ENCODE peak calls at places on chromosomes 13 and 19, in four cellular contexts. X, L, M and F are unnamed samples.

GRCh38 chr19:2426661-2427322 is 594 bp downstream of the TIMM13 start:
- DNase-seq in L (no peak), X (peak; percentile 40), M (peak; percentile 40), F (peak; percentile 58)

GRCh38 chr13:100892981-100893380 is 218.4 kb upstream of the TMTC4 start:
- DNase-seq in L (no peak), X (no peak), M (no peak), F (no peak)

GRCh38 chr19:1470864-1471513 is 8.0 kb downstream of the C19orf25 start:
- DNase-seq in M (peak; percentile 12), L (no peak), X (no peak), F (no peak)

GRCh38 chr13:67366533-67366932 is 136.4 kb upstream of the PCDH9 start:
- DNase-seq in X (no peak), M (no peak), L (no peak), F (no peak)

GRCh38 chr19:28456264-28456663 is 756.7 kb downstream of the UQCRFS1 start:
- DNase-seq in X (no peak), M (no peak), L (no peak), F (no peak)

GRCh38 chr13:49641810-49642291 is 13.5 kb downstream of the ARL11 start:
- DNase-seq in M (no peak), L (peak; percentile 31), X (no peak), F (peak; percentile 32)

GRCh38 chr19:32866061-32866460 is 3.5 kb downstream of the SLC7A9 start:
- DNase-seq in M (no peak), L (no peak), X (no peak), F (no peak)

GRCh38 chr13:79659161-79659560 is 178.2 kb downstream of the NDFIP2 start:
- DNase-seq in L (peak; percentile 59), M (no peak), X (peak; percentile 30), F (no peak)

GRCh38 chr13:113904411-113904810 is 40.5 kb upstream of the GAS6 start:
- DNase-seq in L (peak; percentile 62), X (peak; percentile 91), M (no peak), F (peak; percentile 44)

GRCh38 chr13:86909318-86909717 is 761.9 kb upstream of the SLITRK5 start:
- DNase-seq in L (no peak), X (peak; percentile 75), M (no peak), F (no peak)

GRCh38 chr19:33161201-33161600 is 29.3 kb downstream of the WDR88 start:
- DNase-seq in X (no peak), M (no peak), L (no peak), F (no peak)

GRCh38 chr13:34913040-34913439 is 29.0 kb upstream of the NBEA start:
- DNase-seq in M (no peak), L (peak; percentile 4), X (no peak), F (no peak)

GRCh38 chr13:84574851-84575250 is 692.6 kb upstream of the SLITRK1 start:
- DNase-seq in M (no peak), L (no peak), X (no peak), F (no peak)

GRCh38 chr19:50418186-50419021 is at the start of gene SPIB:
- DNase-seq in X (no peak), M (no peak), L (no peak), F (no peak)

GRCh38 chr19:53664760-53665159 is 33.0 kb downstream of the DPRX start:
- DNase-seq in X (no peak), M (no peak), L (no peak), F (no peak)

GRCh38 chr13:99651016-99651415 is 149.7 kb downstream of the TM9SF2 start:
- DNase-seq in M (no peak), X (peak; percentile 64), L (no peak), F (no peak)

GRCh38 chr19:50334741-50335421 is 5.7 kb upstream of the KCNC3 start:
- DNase-seq in M (no peak), X (no peak), L (no peak), F (no peak)

GRCh38 chr13:110507678-110508381 is 53.7 kb downstream of the RAB20 start:
- DNase-seq in M (no peak), L (no peak), X (peak; percentile 92), F (peak; percentile 87)

GRCh38 chr13:20525144-20525600 is 485 bp downstream of the CRYL1 start:
- DNase-seq in X (peak; percentile 67), L (no peak), M (no peak), F (peak; percentile 61)

GRCh38 chr19:50358483-50359431 is 6.7 kb downstream of the NAPSA start:
- DNase-seq in X (peak; percentile 55), M (peak; percentile 74), L (peak; percentile 55), F (peak; percentile 61)

GRCh38 chr13:42957881-42958280 is 34.2 kb downstream of the EPSTI1 start:
- DNase-seq in X (no peak), L (no peak), M (no peak), F (no peak)
- H3K4me1 ChIP-seq in X (peaks cover 2% of the 10 kb centered on the region), L (no peaks in the 10 kb centered on the region), M (no peaks in the 10 kb centered on the region), F (no peaks in the 10 kb centered on the region)

DNA sequence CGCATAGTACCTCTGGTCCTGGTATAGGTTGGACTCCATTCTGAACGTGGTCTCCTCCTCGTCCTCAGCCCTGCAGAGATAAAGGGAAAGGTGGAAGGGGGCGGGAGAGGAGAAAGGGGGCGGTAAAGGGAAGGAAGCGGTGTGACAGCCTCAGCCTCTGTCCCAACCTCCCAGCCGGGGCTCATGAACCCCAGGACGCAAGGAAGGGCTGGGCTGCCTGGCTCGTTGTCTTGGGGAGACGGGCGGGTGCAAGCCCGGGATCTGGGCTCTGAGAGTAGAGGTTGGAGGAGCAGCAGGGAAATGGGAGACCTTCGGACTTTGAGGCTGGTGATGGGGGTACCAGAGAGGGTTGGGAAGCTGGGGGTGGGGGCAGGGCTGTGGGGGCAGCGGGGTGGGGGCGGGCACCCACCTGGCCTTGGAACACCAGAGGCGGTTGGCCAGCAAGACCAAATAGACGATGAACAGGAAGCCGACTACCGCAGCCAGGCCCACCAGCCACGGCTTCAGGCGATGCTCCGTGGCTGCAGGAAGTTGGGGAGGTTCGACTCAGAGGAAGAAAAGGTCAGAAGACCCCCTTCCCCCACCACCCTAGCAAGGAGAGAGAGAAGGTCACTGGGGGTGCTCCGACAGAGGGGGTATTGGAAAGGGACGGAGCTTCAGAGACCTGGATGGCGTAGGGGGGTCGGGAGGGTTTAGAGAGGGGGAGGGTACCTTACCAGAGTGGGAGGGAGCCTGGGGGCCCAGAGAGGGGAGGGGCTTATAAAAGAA is 1.7 kb downstream of the SMIM24 start:
- DNase-seq in L (no peak), M (no peak), X (no peak), F (no peak)
- H3K4me1 ChIP-seq in L (no peaks in the 10 kb centered on the region), M (peaks cover 9% of the 10 kb centered on the region), X (peaks cover 4% of the 10 kb centered on the region), F (peaks cover 3% of the 10 kb centered on the region)

DNA sequence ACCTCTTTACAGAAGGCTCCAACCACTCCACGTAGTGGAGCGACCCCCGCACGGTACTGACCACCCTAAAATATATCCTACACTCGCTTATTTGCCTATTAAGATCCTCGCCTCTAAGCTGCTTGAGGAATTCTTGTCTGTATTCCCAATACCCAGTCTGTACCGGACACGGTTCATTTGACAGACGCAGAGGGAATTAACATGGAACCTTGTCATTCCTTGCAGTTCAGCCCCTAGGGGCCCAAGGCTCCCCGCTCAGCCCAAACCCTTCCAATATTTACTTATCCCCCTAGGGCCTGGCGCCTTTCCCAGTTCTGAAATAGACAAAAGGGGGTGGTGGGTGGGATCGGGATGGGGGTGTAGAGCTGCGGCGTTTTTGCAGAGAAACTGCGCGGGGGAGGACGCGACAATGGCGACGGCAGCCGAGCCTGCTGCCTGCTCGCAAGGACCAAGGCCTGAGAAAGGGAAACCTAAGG is 638 bp downstream of the AKAP8L start:
- DNase-seq in L (peak; percentile 37), M (no peak), X (no peak), F (peak; percentile 29)
- H3K4me1 ChIP-seq in L (peaks cover 70% of the 10 kb centered on the region), M (peaks cover 48% of the 10 kb centered on the region), X (peaks cover 1% of the 10 kb centered on the region), F (peaks cover 18% of the 10 kb centered on the region)

GRCh38 chr19:16601378-16602052 is 26.5 kb downstream of the MED26 start:
- DNase-seq in L (peak; percentile 25), M (no peak), X (no peak), F (no peak)
- H3K4me1 ChIP-seq in L (peaks cover 86% of the 10 kb centered on the region), M (no peaks in the 10 kb centered on the region), X (no peaks in the 10 kb centered on the region), F (no peaks in the 10 kb centered on the region)

GRCh38 chr19:45094158-45094557 is 1.2 kb downstream of the PPP1R37 start:
- DNase-seq in X (no peak), L (no peak), M (no peak), F (no peak)

GRCh38 chr19:45097450-45097775 is 4.4 kb downstream of the PPP1R37 start:
- DNase-seq in M (no peak), L (no peak), X (no peak), F (no peak)

GRCh38 chr19:45094707-45095106 is 1.7 kb downstream of the PPP1R37 start:
- DNase-seq in M (no peak), L (no peak), X (no peak), F (no peak)

GRCh38 chr19:45096700-45097099 is 3.7 kb downstream of the PPP1R37 start:
- DNase-seq in L (no peak), M (no peak), X (no peak), F (no peak)

GRCh38 chr19:45095496-45096413 is 2.8 kb downstream of the PPP1R37 start:
- DNase-seq in X (no peak), L (no peak), M (no peak), F (no peak)
- H3K4me1 ChIP-seq in X (peaks cover 24% of the 10 kb centered on the region), L (peaks cover 79% of the 10 kb centered on the region), M (peaks cover 60% of the 10 kb centered on the region), F (peaks cover 12% of the 10 kb centered on the region)

DNA sequence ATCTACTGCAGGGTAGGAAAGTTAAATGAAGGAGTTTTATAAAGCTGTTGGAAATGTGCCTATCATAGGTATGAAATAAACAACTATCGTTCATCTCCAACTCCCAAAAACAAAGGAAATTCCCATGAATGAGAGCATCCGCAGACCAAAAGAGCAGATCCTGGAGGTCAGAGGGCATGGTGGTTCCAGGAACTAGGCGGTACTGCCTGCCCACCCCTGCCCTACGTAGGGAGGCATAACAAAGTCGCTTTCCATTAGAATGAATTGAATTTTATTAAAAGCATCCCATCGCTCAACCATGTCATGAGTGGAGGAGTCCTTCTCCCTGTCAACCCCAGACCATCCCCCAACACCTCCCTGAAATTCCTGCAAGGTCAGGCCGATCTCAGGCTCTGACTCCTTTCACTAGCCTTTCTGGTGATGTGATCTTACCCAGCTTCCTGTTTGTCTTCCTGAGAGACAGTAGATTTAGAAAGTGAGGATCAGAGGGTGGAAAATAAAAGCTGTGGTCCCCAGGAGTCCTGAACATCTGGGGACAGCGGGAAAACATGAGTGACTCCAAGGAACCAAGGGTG is at the start of gene CLEC4M:
- DNase-seq in M (no peak), X (no peak), L (no peak), F (no peak)
- H3K4me1 ChIP-seq in M (no peaks in the 10 kb centered on the region), X (no peaks in the 10 kb centered on the region), L (no peaks in the 10 kb centered on the region), F (no peaks in the 10 kb centered on the region)